ENCODE peak calls at places on chromosomes 7 and 10, in five cellular contexts. I, V, A, U and R are unnamed samples.

GRCh38 chr7:98312201-98312600 is 30.7 kb downstream of the BRI3 start:
- DNase-seq in I (no peak), U (no peak), A (no peak), V (no peak), R (no peak)

GRCh38 chr7:134320201-134320600 is 3.5 kb upstream of the SLC35B4 start:
- DNase-seq in U (peak; percentile 31), A (peak; percentile 27), V (no peak), I (no peak), R (no peak)

GRCh38 chr7:42006801-42007394 is 230.1 kb downstream of the GLI3 start:
- DNase-seq in U (no peak), A (no peak), V (no peak), I (no peak), R (no peak)

GRCh38 chr10:58998924-58999713 is 177.3 kb upstream of the PHYHIPL start:
- DNase-seq in V (no peak), A (peak; percentile 48), I (no peak), U (no peak), R (no peak)

GRCh38 chr10:102004376-102004775 is 51.6 kb downstream of the ARMH3 start:
- DNase-seq in U (peak; percentile 68), V (no peak), I (peak; percentile 81), A (peak; percentile 66), R (no peak)

GRCh38 chr7:131859162-131859821 is 302.9 kb upstream of the PODXL start:
- DNase-seq in U (peak; percentile 82), I (peak; percentile 60), V (peak; percentile 19), A (peak; percentile 73), R (peak; percentile 54)

GRCh38 chr10:91567815-91568214 is 65.1 kb downstream of the PPP1R3C start:
- DNase-seq in A (peak; percentile 52), V (no peak), I (peak; percentile 66), U (peak; percentile 46), R (no peak)

GRCh38 chr10:26554246-26554645 is 116.1 kb downstream of the APBB1IP start:
- DNase-seq in A (no peak), U (no peak), I (no peak), V (no peak), R (no peak)

GRCh38 chr10:111233439-111233838 is 156.6 kb downstream of the ADRA2A start:
- DNase-seq in U (peak; percentile 57), V (no peak), A (no peak), I (no peak), R (no peak)

GRCh38 chr7:83648464-83649241 is at the start of gene SEMA3E:
- DNase-seq in I (peak; percentile 38), V (no peak), A (peak; percentile 72), U (peak; percentile 65), R (peak; percentile 43)

GRCh38 chr7:47285860-47286491 is 295.9 kb downstream of the TNS3 start:
- DNase-seq in A (peak; percentile 61), I (no peak), U (peak; percentile 85), V (no peak), R (no peak)

GRCh38 chr10:52706347-52707070 is 66.1 kb downstream of the MBL2 start:
- DNase-seq in V (no peak), I (peak; percentile 3), U (peak; percentile 85), A (peak; percentile 72), R (no peak)

GRCh38 chr10:117960345-117960744 is 86.4 kb downstream of the RAB11FIP2 start:
- DNase-seq in U (peak; percentile 44), I (peak; percentile 8), V (no peak), A (peak; percentile 53), R (no peak)

GRCh38 chr7:108488902-108489538 is 32.8 kb upstream of the NRCAM start:
- DNase-seq in U (no peak), I (no peak), A (peak; percentile 36), V (no peak), R (no peak)

GRCh38 chr7:2411815-2412586 is 8.6 kb downstream of the CHST12 start:
- DNase-seq in I (no peak), U (no peak), A (no peak), V (no peak), R (no peak)

GRCh38 chr7:144038887-144039286 is 9.9 kb upstream of the OR2A5 start:
- DNase-seq in A (no peak), U (no peak), V (no peak), I (no peak), R (no peak)

GRCh38 chr7:78197447-78197846 is 398.9 kb downstream of the PHTF2 start:
- DNase-seq in U (peak; percentile 93), A (peak; percentile 44), V (no peak), I (no peak), R (no peak)

GRCh38 chr10:8032558-8032957 is 21.9 kb upstream of the GATA3 start:
- DNase-seq in A (no peak), V (no peak), I (no peak), U (no peak), R (no peak)

GRCh38 chr10:125661418-125661941 is 21.5 kb downstream of the TEX36 start:
- DNase-seq in I (no peak), A (no peak), V (no peak), U (peak; percentile 16), R (no peak)

GRCh38 chr10:2145486-2145885 is 408.2 kb upstream of the ADARB2 start:
- DNase-seq in A (no peak), V (no peak), I (no peak), U (no peak), R (no peak)

GRCh38 chr10:75851946-75852345 is 420.5 kb downstream of the LRMDA start:
- DNase-seq in U (no peak), I (no peak), V (no peak), A (no peak), R (no peak)

GRCh38 chr10:91996266-91996665 is 72.7 kb downstream of the BTAF1 start:
- DNase-seq in V (no peak), A (no peak), U (no peak), I (no peak), R (no peak)

GRCh38 chr7:4134204-4134603 is 547.9 kb upstream of the FOXK1 start:
- DNase-seq in V (no peak), U (no peak), I (no peak), A (no peak), R (no peak)

GRCh38 chr10:117004627-117005453 is at the start of gene SHTN1:
- DNase-seq in V (no peak), U (peak; percentile 79), I (peak; percentile 75), A (peak; percentile 71), R (peak; percentile 71)

GRCh38 chr7:126361183-126361582 is 891.6 kb downstream of the GRM8 start:
- DNase-seq in V (no peak), A (no peak), I (no peak), U (no peak), R (no peak)

GRCh38 chr7:64686493-64687184 is 20.7 kb downstream of the ZNF107 start:
- DNase-seq in U (no peak), V (no peak), A (no peak), I (peak; percentile 90), R (no peak)
- H3K9me3 ChIP-seq in U (no peaks in the 10 kb centered on the region), V (peaks cover 19% of the 10 kb centered on the region), A (no peaks in the 10 kb centered on the region), I (peaks cover 8% of the 10 kb centered on the region), R (no peaks in the 10 kb centered on the region)

GRCh38 chr7:137848095-137848494 is 1.3 kb upstream of the DGKI start:
- DNase-seq in I (no peak), U (no peak), V (no peak), A (no peak), R (no peak)
- H3K27me3 ChIP-seq in I (peaks cover 16% of the 10 kb centered on the region), U (no peaks in the 10 kb centered on the region), V (peaks cover 15% of the 10 kb centered on the region), A (no peaks in the 10 kb centered on the region), R (peaks cover 47% of the 10 kb centered on the region)

DNA sequence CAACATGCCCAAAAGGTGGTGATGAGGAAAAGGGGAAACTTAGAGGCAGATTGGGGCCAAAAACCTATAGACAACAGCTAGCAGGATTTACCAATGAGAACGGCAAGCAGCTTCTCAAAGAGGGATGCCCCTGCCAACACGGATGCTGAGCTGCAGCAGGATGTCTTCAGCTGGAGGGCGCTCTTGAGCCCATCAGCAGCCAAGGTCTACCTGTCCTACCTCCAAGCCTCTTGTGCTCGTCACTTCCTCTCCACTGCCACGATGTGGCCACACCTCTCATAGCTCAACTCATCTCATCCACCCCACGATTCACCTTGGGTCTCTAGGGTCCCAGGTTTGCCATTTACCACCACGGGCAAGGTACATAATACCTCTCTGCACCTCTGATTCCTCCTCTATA is 36.5 kb downstream of the DLG5 start:
- DNase-seq in V (no peak), I (no peak), A (no peak), U (no peak), R (no peak)
- H3K4me1 ChIP-seq in V (no peaks in the 10 kb centered on the region), I (peaks cover 42% of the 10 kb centered on the region), A (peaks cover 12% of the 10 kb centered on the region), U (peaks cover 21% of the 10 kb centered on the region), R (peaks cover 29% of the 10 kb centered on the region)

GRCh38 chr7:158143196-158144120 is 444.2 kb downstream of the PTPRN2 start:
- DNase-seq in U (no peak), V (no peak), A (no peak), I (no peak), R (no peak)

GRCh38 chr7:158141806-158142518 is 445.7 kb downstream of the PTPRN2 start:
- DNase-seq in U (no peak), V (no peak), A (no peak), I (no peak), R (no peak)

GRCh38 chr7:158142657-158143056 is 445.0 kb downstream of the PTPRN2 start:
- DNase-seq in U (no peak), V (no peak), I (no peak), A (no peak), R (no peak)

GRCh38 chr7:158141221-158141582 is 446.4 kb downstream of the PTPRN2 start:
- DNase-seq in U (no peak), A (no peak), V (no peak), I (no peak), R (no peak)

DNA sequence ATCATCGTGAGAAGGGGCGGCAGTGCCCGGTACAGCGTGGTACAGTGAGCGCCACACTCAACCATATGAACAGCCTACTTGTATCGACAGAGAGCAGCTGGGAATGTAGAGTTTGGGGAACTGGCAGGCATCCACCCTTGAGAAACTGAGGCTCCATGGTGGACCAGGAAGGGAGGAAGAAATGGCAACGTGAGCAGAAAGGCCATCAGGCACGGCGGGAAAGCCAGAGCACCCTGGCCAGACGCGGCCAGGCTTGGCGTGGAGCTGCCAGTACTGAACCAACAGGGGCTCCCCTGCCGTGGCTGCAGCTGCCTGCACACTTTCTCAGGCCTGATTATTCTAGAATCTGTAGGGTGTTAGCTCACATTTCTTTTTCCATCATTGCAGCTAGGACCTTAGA is 442.3 kb downstream of the PTPRN2 start:
- DNase-seq in V (no peak), U (no peak), A (no peak), I (no peak), R (no peak)
- H3K9me3 ChIP-seq in V (no peaks in the 10 kb centered on the region), U (no peaks in the 10 kb centered on the region), A (peaks cover 5% of the 10 kb centered on the region), I (peaks cover 57% of the 10 kb centered on the region), R (no peaks in the 10 kb centered on the region)

GRCh38 chr7:44105832-44106231 is 1.7 kb downstream of the AEBP1 start:
- DNase-seq in A (no peak), V (no peak), I (no peak), U (no peak), R (no peak)

GRCh38 chr7:44103566-44103940 is 592 bp upstream of the AEBP1 start:
- DNase-seq in I (no peak), V (no peak), A (no peak), U (no peak), R (no peak)

GRCh38 chr7:44103941-44104879 is at the start of gene AEBP1:
- DNase-seq in U (peak; percentile 65), V (no peak), A (peak; percentile 46), I (no peak), R (no peak)

GRCh38 chr7:44106311-44107065 is 2.3 kb downstream of the AEBP1 start:
- DNase-seq in V (no peak), U (no peak), A (no peak), I (no peak), R (no peak)

GRCh38 chr7:44104880-44105771 is 981 bp downstream of the AEBP1 start:
- DNase-seq in V (no peak), U (peak; percentile 80), A (peak; percentile 64), I (peak; percentile 26), R (no peak)
- H3K27me3 ChIP-seq in V (no peaks in the 10 kb centered on the region), U (no peaks in the 10 kb centered on the region), A (no peaks in the 10 kb centered on the region), I (no peaks in the 10 kb centered on the region), R (no peaks in the 10 kb centered on the region)